ENCODE peak calls at places on chromosome 18, in six cellular contexts. P is A549, T is K562, M is IMR-90, R is GM12878, I is HepG2. J is an unnamed sample.

GRCh38 chr18:13973061-13973460 is 57.7 kb upstream of the MC2R start:
- DNase-seq in P (no peak), T (no peak), M (no peak), R (no peak), I (no peak), J (no peak)

GRCh38 chr18:79485788-79486355 is 90.1 kb downstream of the NFATC1 start:
- DNase-seq in P (no peak), T (no peak), M (peak; percentile 92), R (no peak), I (no peak), J (no peak)

GRCh38 chr18:1487457-1487856 is 582.8 kb downstream of the ADCYAP1 start:
- DNase-seq in P (no peak), T (no peak), M (no peak), R (no peak), I (no peak), J (no peak)

GRCh38 chr18:10736984-10737383 is 211.2 kb downstream of the NAPG start:
- DNase-seq in P (no peak), T (no peak), M (no peak), R (no peak), I (no peak), J (no peak)

GRCh38 chr18:63344263-63344662 is 22.7 kb downstream of the KDSR start:
- DNase-seq in P (no peak), T (no peak), M (no peak), R (no peak), I (no peak), J (no peak)

GRCh38 chr18:46402396-46402795 is 254.6 kb downstream of the LOXHD1 start:
- DNase-seq in P (no peak), T (no peak), M (peak; percentile 49), R (no peak), I (no peak), J (no peak)

GRCh38 chr18:48962857-48963554 is 12.2 kb upstream of the SMAD7 start:
- DNase-seq in P (no peak), T (no peak), M (peak; percentile 90), R (no peak), I (no peak), J (no peak)

GRCh38 chr18:58929206-58929605 is 64.5 kb downstream of the ZNF532 start:
- DNase-seq in P (no peak), T (no peak), M (no peak), R (no peak), I (no peak), J (no peak)

GRCh38 chr18:30135938-30136337 is 906.6 kb downstream of the DSC3 start:
- DNase-seq in P (no peak), T (no peak), M (no peak), R (no peak), I (no peak), J (no peak)

GRCh38 chr18:56702946-56703345 is 51.8 kb downstream of the WDR7 start:
- DNase-seq in P (peak; percentile 3), T (peak; percentile 11), M (peak; percentile 50), R (no peak), I (peak; percentile 24), J (peak; percentile 22)

GRCh38 chr18:10190564-10190963 is 263.9 kb upstream of the APCDD1 start:
- DNase-seq in P (no peak), T (no peak), M (peak; percentile 20), R (no peak), I (no peak), J (no peak)

GRCh38 chr18:55034742-55035141 is 75.5 kb upstream of the CCDC68 start:
- DNase-seq in P (no peak), T (no peak), M (no peak), R (no peak), I (no peak), J (no peak)

GRCh38 chr18:36539674-36540073 is 242.2 kb downstream of the FHOD3 start:
- DNase-seq in P (no peak), T (no peak), M (peak; percentile 35), R (no peak), I (no peak), J (no peak)

GRCh38 chr18:30451976-30452375 is 590.6 kb downstream of the DSC3 start:
- DNase-seq in P (no peak), T (no peak), M (no peak), R (no peak), I (no peak), J (no peak)

GRCh38 chr18:26383454-26384270 is 157.4 kb downstream of the TAF4B start:
- DNase-seq in P (peak; percentile 19), T (peak; percentile 50), M (peak; percentile 67), R (peak; percentile 15), I (peak; percentile 35), J (peak; percentile 55)

GRCh38 chr18:1751249-1751648 is 820.1 kb downstream of the METTL4 start:
- DNase-seq in P (no peak), T (no peak), M (no peak), R (no peak), I (no peak), J (no peak)

GRCh38 chr18:29712785-29713184 is 1329.8 kb downstream of the DSC3 start:
- DNase-seq in P (no peak), T (no peak), M (no peak), R (no peak), I (no peak), J (no peak)

GRCh38 chr18:76658627-76659026 is 163.6 kb upstream of the ZNF516 start:
- DNase-seq in P (peak; percentile 5), T (peak; percentile 16), M (no peak), R (no peak), I (no peak), J (peak; percentile 53)

GRCh38 chr18:10851824-10852225 is 297.5 kb downstream of the PIEZO2 start:
- DNase-seq in P (peak; percentile 16), T (peak; percentile 48), M (peak; percentile 81), R (peak; percentile 61), I (peak; percentile 57), J (peak; percentile 12)

GRCh38 chr18:49071776-49072175 is 121.0 kb upstream of the SMAD7 start:
- DNase-seq in P (no peak), T (no peak), M (no peak), R (no peak), I (no peak), J (no peak)

GRCh38 chr18:2906522-2907458 is 60.0 kb downstream of the EMILIN2 start:
- DNase-seq in P (peak; percentile 74), T (peak; percentile 83), M (no peak), R (no peak), I (peak; percentile 12), J (no peak)

GRCh38 chr18:31651369-31651768 is 33.0 kb downstream of the B4GALT6 start:
- DNase-seq in P (no peak), T (no peak), M (no peak), R (no peak), I (no peak), J (no peak)

GRCh38 chr18:29087616-29088246 is 910.8 kb upstream of the CDH2 start:
- DNase-seq in P (no peak), T (no peak), M (no peak), R (no peak), I (no peak), J (no peak)

GRCh38 chr18:24126155-24126947 is 12.5 kb upstream of the CABYR start:
- DNase-seq in P (no peak), T (no peak), M (peak; percentile 36), R (no peak), I (no peak), J (no peak)

GRCh38 chr18:11500153-11501122 is 109.0 kb upstream of the SLC35G4 start:
- DNase-seq in P (peak; percentile 77), T (no peak), M (peak; percentile 98), R (peak; percentile 56), I (peak; percentile 98), J (no peak)

GRCh38 chr18:56139792-56140254 is 498.6 kb downstream of the TXNL1 start:
- DNase-seq in P (no peak), T (no peak), M (peak; percentile 95), R (no peak), I (no peak), J (no peak)

GRCh38 chr18:79459946-79460345 is 64.2 kb downstream of the NFATC1 start:
- DNase-seq in P (no peak), T (no peak), M (no peak), R (no peak), I (no peak), J (no peak)

GRCh38 chr18:11149441-11150270 is at the start of gene PIEZO2:
- DNase-seq in P (peak; percentile 47), T (peak; percentile 29), M (peak; percentile 65), R (peak; percentile 43), I (peak; percentile 68), J (peak; percentile 17)

DNA sequence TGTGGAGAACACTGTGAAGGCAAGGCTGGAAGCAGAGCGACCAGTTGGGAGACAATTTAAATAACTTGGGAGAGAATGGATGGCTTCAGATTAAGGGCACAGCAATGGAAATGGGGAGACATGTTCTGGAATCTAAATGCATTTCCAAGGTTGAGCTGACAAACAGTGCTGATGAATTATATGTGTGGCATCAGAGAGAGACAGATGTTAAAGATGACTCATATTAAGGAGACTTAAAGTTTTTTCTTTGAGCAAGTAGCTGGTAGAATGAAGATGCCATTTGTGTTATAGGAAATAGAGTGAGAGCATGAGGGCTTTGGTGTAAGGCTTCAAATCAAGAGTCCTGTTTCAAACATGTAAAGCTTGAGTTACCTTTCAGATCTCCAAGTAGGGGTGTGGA is 441.8 kb downstream of the SETBP1 start:
- DNase-seq in P (no peak), T (no peak), M (no peak), R (no peak), I (no peak), J (no peak)
- TF ChIP-seq BHLHE40 in P (no peak), T (no peak), M (no peak), R (no peak), I (no peak), J (no peak)

DNA sequence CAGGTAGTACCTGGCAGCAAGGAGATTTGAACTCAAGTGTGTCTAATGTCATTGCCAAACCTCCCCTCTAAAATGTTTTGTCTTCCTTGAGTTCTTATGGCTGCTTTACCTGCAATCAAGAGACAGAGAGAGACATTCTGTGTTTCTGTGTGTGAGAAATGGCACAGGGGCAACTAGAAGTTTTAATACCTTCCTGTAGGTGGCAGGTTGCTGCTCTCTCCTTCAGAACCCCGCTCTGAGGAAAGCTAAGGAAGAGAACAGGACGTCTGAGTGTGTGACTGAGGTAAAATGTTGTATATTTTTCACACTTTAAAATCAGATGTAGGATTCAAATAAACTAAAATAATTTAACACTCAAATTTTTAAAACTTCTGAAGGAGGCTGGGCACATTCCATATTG is 19.2 kb downstream of the DTNA start:
- DNase-seq in P (peak; percentile 10), T (no peak), M (no peak), R (no peak), I (peak; percentile 23), J (peak; percentile 75)
- TF ChIP-seq BHLHE40 in P (no peak), T (no peak), M (no peak), R (no peak), I (no peak), J (no peak)

DNA sequence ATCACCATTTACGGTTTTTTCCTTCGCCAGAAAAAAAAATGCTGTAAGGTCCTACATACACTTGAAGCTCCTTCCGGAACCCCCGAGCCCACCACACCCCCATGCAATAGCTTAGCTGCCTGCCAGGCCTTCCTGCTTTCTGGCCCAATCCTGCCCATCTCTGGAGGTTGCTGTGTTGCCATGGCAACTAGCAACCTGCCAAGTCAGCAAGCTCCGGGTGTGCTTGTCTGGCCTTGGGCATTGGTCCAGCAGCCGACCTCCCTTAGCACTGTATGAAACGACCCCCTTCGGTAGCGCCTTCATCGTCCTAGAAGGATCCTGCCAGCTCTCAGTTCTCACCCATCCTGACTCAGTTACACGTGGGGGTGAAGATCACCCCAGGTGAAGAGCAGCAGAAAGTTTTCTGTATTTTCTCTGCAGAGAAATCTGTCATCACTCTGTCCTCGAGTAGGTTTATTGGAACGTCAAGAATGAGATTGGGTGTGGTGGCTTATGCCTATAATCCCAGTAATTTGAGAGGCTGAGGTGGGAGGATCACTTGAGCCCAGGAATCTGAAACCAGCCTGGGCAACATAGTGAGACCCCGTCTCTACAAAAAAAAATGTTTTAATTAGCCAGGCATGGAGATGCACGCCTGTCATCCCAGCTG is 47.4 kb upstream of the MTCL1 start:
- DNase-seq in P (no peak), T (peak; percentile 28), M (peak; percentile 32), R (no peak), I (no peak), J (no peak)
- TF ChIP-seq BHLHE40 in P (no peak), T (no peak), M (no peak), R (no peak), I (no peak), J (no peak)

GRCh38 chr18:9020221-9020620 is 82.3 kb upstream of the NDUFV2 start:
- DNase-seq in P (no peak), T (no peak), M (no peak), R (no peak), I (no peak), J (no peak)
- TF ChIP-seq BHLHE40 in P (no peak), T (no peak), M (no peak), R (no peak), I (no peak), J (no peak)